ENCODE peak calls at places on chromosomes 1 and 21, in ten cellular contexts. One of them, this sample, is unnamed.

GRCh38 chr1:7266561-7266960 is 481.3 kb downstream of the CAMTA1 start:
- DNase-seq in heart right ventricle: no peak
- DNase-seq in body of pancreas: no peak
- DNase-seq in fibroblast of pulmonary artery: no peak
- DNase-seq in left ventricle myocardium inferior: no peak
- DNase-seq in HCT116: no peak
- DNase-seq in NB4: no peak
- DNase-seq in spleen: no peak
- DNase-seq in CD8-positive, alpha-beta T cell: peak
- DNase-seq in coronary artery: no peak
- DNase-seq in this sample: no peak

GRCh38 chr1:113615425-113615824 is 143.9 kb downstream of the PHTF1 start:
- DNase-seq in heart right ventricle: no peak
- DNase-seq in body of pancreas: no peak
- DNase-seq in fibroblast of pulmonary artery: peak
- DNase-seq in left ventricle myocardium inferior: no peak
- DNase-seq in HCT116: no peak
- DNase-seq in NB4: no peak
- DNase-seq in spleen: no peak
- DNase-seq in CD8-positive, alpha-beta T cell: no peak
- DNase-seq in coronary artery: no peak
- DNase-seq in this sample: peak

GRCh38 chr1:155220566-155220965 is 12.1 kb downstream of the MTX1 start:
- DNase-seq in heart right ventricle: no peak
- DNase-seq in body of pancreas: no peak
- DNase-seq in fibroblast of pulmonary artery: no peak
- DNase-seq in left ventricle myocardium inferior: no peak
- DNase-seq in HCT116: no peak
- DNase-seq in NB4: no peak
- DNase-seq in spleen: no peak
- DNase-seq in CD8-positive, alpha-beta T cell: no peak
- DNase-seq in coronary artery: no peak
- DNase-seq in this sample: peak

GRCh38 chr21:42554251-42554937 is 40.7 kb downstream of the SLC37A1 start:
- DNase-seq in heart right ventricle: no peak
- DNase-seq in body of pancreas: no peak
- DNase-seq in fibroblast of pulmonary artery: no peak
- DNase-seq in left ventricle myocardium inferior: peak
- DNase-seq in HCT116: no peak
- DNase-seq in NB4: no peak
- DNase-seq in spleen: no peak
- DNase-seq in CD8-positive, alpha-beta T cell: no peak
- DNase-seq in coronary artery: no peak
- DNase-seq in this sample: no peak

GRCh38 chr1:45815667-45816458 is 12.5 kb downstream of the MAST2 start:
- DNase-seq in heart right ventricle: no peak
- DNase-seq in body of pancreas: no peak
- DNase-seq in fibroblast of pulmonary artery: peak
- DNase-seq in left ventricle myocardium inferior: no peak
- DNase-seq in HCT116: no peak
- DNase-seq in NB4: no peak
- DNase-seq in spleen: no peak
- DNase-seq in CD8-positive, alpha-beta T cell: no peak
- DNase-seq in coronary artery: no peak
- DNase-seq in this sample: peak

GRCh38 chr1:167221126-167221803 is 579 bp downstream of the POU2F1 start:
- DNase-seq in heart right ventricle: peak
- DNase-seq in body of pancreas: no peak
- DNase-seq in fibroblast of pulmonary artery: no peak
- DNase-seq in left ventricle myocardium inferior: peak
- DNase-seq in HCT116: no peak
- DNase-seq in NB4: no peak
- DNase-seq in spleen: peak
- DNase-seq in CD8-positive, alpha-beta T cell: no peak
- DNase-seq in coronary artery: peak
- DNase-seq in this sample: peak

GRCh38 chr1:47223921-47224675 is 7.9 kb downstream of the TAL1 start:
- DNase-seq in heart right ventricle: no peak
- DNase-seq in body of pancreas: no peak
- DNase-seq in fibroblast of pulmonary artery: no peak
- DNase-seq in left ventricle myocardium inferior: no peak
- DNase-seq in HCT116: no peak
- DNase-seq in NB4: no peak
- DNase-seq in spleen: no peak
- DNase-seq in CD8-positive, alpha-beta T cell: no peak
- DNase-seq in coronary artery: no peak
- DNase-seq in this sample: no peak

GRCh38 chr1:41399148-41399795 is 38.0 kb downstream of the FOXO6 start:
- DNase-seq in heart right ventricle: peak
- DNase-seq in body of pancreas: peak
- DNase-seq in fibroblast of pulmonary artery: no peak
- DNase-seq in left ventricle myocardium inferior: no peak
- DNase-seq in HCT116: no peak
- DNase-seq in NB4: no peak
- DNase-seq in spleen: no peak
- DNase-seq in CD8-positive, alpha-beta T cell: no peak
- DNase-seq in coronary artery: no peak
- DNase-seq in this sample: no peak

GRCh38 chr21:34630536-34631143 is 15.7 kb upstream of the RCAN1 start:
- DNase-seq in heart right ventricle: peak
- DNase-seq in body of pancreas: peak
- DNase-seq in fibroblast of pulmonary artery: peak
- DNase-seq in left ventricle myocardium inferior: no peak
- DNase-seq in HCT116: peak
- DNase-seq in NB4: peak
- DNase-seq in spleen: no peak
- DNase-seq in CD8-positive, alpha-beta T cell: no peak
- DNase-seq in coronary artery: peak
- DNase-seq in this sample: peak

GRCh38 chr1:56494306-56494705 is 85.1 kb downstream of the PLPP3 start:
- DNase-seq in heart right ventricle: no peak
- DNase-seq in body of pancreas: no peak
- DNase-seq in fibroblast of pulmonary artery: no peak
- DNase-seq in left ventricle myocardium inferior: no peak
- DNase-seq in HCT116: no peak
- DNase-seq in NB4: no peak
- DNase-seq in spleen: no peak
- DNase-seq in CD8-positive, alpha-beta T cell: no peak
- DNase-seq in coronary artery: no peak
- DNase-seq in this sample: no peak

GRCh38 chr1:230808268-230808872 is 60.0 kb downstream of the C1orf198 start:
- DNase-seq in heart right ventricle: no peak
- DNase-seq in body of pancreas: no peak
- DNase-seq in fibroblast of pulmonary artery: no peak
- DNase-seq in left ventricle myocardium inferior: no peak
- DNase-seq in HCT116: no peak
- DNase-seq in NB4: no peak
- DNase-seq in spleen: no peak
- DNase-seq in CD8-positive, alpha-beta T cell: no peak
- DNase-seq in coronary artery: peak
- DNase-seq in this sample: no peak

GRCh38 chr1:1355376-1355775 is 3.0 kb downstream of the MXRA8 start:
- DNase-seq in heart right ventricle: peak
- DNase-seq in body of pancreas: no peak
- DNase-seq in fibroblast of pulmonary artery: no peak
- DNase-seq in left ventricle myocardium inferior: no peak
- DNase-seq in HCT116: no peak
- DNase-seq in NB4: no peak
- DNase-seq in spleen: no peak
- DNase-seq in CD8-positive, alpha-beta T cell: no peak
- DNase-seq in coronary artery: no peak
- DNase-seq in this sample: peak

GRCh38 chr1:8026976-8027747 is 1.1 kb upstream of the ERRFI1 start:
- DNase-seq in heart right ventricle: no peak
- DNase-seq in body of pancreas: peak
- DNase-seq in fibroblast of pulmonary artery: peak
- DNase-seq in left ventricle myocardium inferior: no peak
- DNase-seq in HCT116: no peak
- DNase-seq in NB4: no peak
- DNase-seq in spleen: no peak
- DNase-seq in CD8-positive, alpha-beta T cell: no peak
- DNase-seq in coronary artery: peak
- DNase-seq in this sample: no peak

GRCh38 chr1:216528816-216529215 is 105.6 kb upstream of the USH2A start:
- DNase-seq in heart right ventricle: no peak
- DNase-seq in body of pancreas: peak
- DNase-seq in fibroblast of pulmonary artery: peak
- DNase-seq in left ventricle myocardium inferior: no peak
- DNase-seq in HCT116: no peak
- DNase-seq in NB4: no peak
- DNase-seq in spleen: no peak
- DNase-seq in CD8-positive, alpha-beta T cell: no peak
- DNase-seq in coronary artery: no peak
- DNase-seq in this sample: peak

GRCh38 chr1:21338568-21339401 is 48.5 kb upstream of the ECE1 start:
- DNase-seq in heart right ventricle: peak
- DNase-seq in body of pancreas: peak
- DNase-seq in fibroblast of pulmonary artery: peak
- DNase-seq in left ventricle myocardium inferior: peak
- DNase-seq in HCT116: no peak
- DNase-seq in NB4: no peak
- DNase-seq in spleen: peak
- DNase-seq in CD8-positive, alpha-beta T cell: no peak
- DNase-seq in coronary artery: peak
- DNase-seq in this sample: no peak

GRCh38 chr1:119046429-119047039 is 58.4 kb upstream of the TBX15 start:
- DNase-seq in heart right ventricle: no peak
- DNase-seq in body of pancreas: peak
- DNase-seq in fibroblast of pulmonary artery: peak
- DNase-seq in left ventricle myocardium inferior: no peak
- DNase-seq in HCT116: no peak
- DNase-seq in NB4: no peak
- DNase-seq in spleen: no peak
- DNase-seq in CD8-positive, alpha-beta T cell: no peak
- DNase-seq in coronary artery: no peak
- DNase-seq in this sample: peak
- H3K4me3 ChIP-seq in heart right ventricle: no peak
- H3K4me3 ChIP-seq in body of pancreas: no peak
- H3K4me3 ChIP-seq in fibroblast of pulmonary artery: peak
- H3K4me3 ChIP-seq in left ventricle myocardium inferior: peak
- H3K4me3 ChIP-seq in HCT116: no peak
- H3K4me3 ChIP-seq in NB4: no peak
- H3K4me3 ChIP-seq in spleen: no peak
- H3K4me3 ChIP-seq in CD8-positive, alpha-beta T cell: no peak
- H3K4me3 ChIP-seq in coronary artery: peak
- H3K4me3 ChIP-seq in this sample: no peak

GRCh38 chr1:2534775-2535387 is 4.8 kb upstream of the HES5 start:
- DNase-seq in heart right ventricle: no peak
- DNase-seq in body of pancreas: no peak
- DNase-seq in fibroblast of pulmonary artery: peak
- DNase-seq in left ventricle myocardium inferior: no peak
- DNase-seq in HCT116: no peak
- DNase-seq in NB4: no peak
- DNase-seq in spleen: no peak
- DNase-seq in CD8-positive, alpha-beta T cell: no peak
- DNase-seq in coronary artery: no peak
- DNase-seq in this sample: peak

GRCh38 chr1:2534315-2534714 is 4.3 kb upstream of the HES5 start:
- DNase-seq in heart right ventricle: no peak
- DNase-seq in body of pancreas: no peak
- DNase-seq in fibroblast of pulmonary artery: no peak
- DNase-seq in left ventricle myocardium inferior: no peak
- DNase-seq in HCT116: no peak
- DNase-seq in NB4: no peak
- DNase-seq in spleen: no peak
- DNase-seq in CD8-positive, alpha-beta T cell: no peak
- DNase-seq in coronary artery: no peak
- DNase-seq in this sample: no peak

GRCh38 chr1:2535981-2536380 is 5.9 kb upstream of the HES5 start:
- DNase-seq in heart right ventricle: no peak
- DNase-seq in body of pancreas: no peak
- DNase-seq in fibroblast of pulmonary artery: no peak
- DNase-seq in left ventricle myocardium inferior: no peak
- DNase-seq in HCT116: no peak
- DNase-seq in NB4: no peak
- DNase-seq in spleen: no peak
- DNase-seq in CD8-positive, alpha-beta T cell: no peak
- DNase-seq in coronary artery: no peak
- DNase-seq in this sample: no peak

GRCh38 chr1:2533356-2533755 is 3.3 kb upstream of the HES5 start:
- DNase-seq in heart right ventricle: no peak
- DNase-seq in body of pancreas: no peak
- DNase-seq in fibroblast of pulmonary artery: no peak
- DNase-seq in left ventricle myocardium inferior: no peak
- DNase-seq in HCT116: no peak
- DNase-seq in NB4: no peak
- DNase-seq in spleen: no peak
- DNase-seq in CD8-positive, alpha-beta T cell: no peak
- DNase-seq in coronary artery: no peak
- DNase-seq in this sample: peak

GRCh38 chr1:2535455-2535854 is 5.4 kb upstream of the HES5 start:
- DNase-seq in heart right ventricle: no peak
- DNase-seq in body of pancreas: no peak
- DNase-seq in fibroblast of pulmonary artery: no peak
- DNase-seq in left ventricle myocardium inferior: no peak
- DNase-seq in HCT116: no peak
- DNase-seq in NB4: no peak
- DNase-seq in spleen: no peak
- DNase-seq in CD8-positive, alpha-beta T cell: no peak
- DNase-seq in coronary artery: no peak
- DNase-seq in this sample: no peak
- TF ChIP-seq CTCF in heart right ventricle: no peak
- TF ChIP-seq CTCF in body of pancreas: no peak
- TF ChIP-seq CTCF in fibroblast of pulmonary artery: no peak
- TF ChIP-seq CTCF in left ventricle myocardium inferior: no peak
- TF ChIP-seq CTCF in HCT116: no peak
- TF ChIP-seq CTCF in NB4: no peak
- TF ChIP-seq CTCF in spleen: no peak
- TF ChIP-seq CTCF in CD8-positive, alpha-beta T cell: no peak
- TF ChIP-seq CTCF in coronary artery: no peak
- TF ChIP-seq CTCF in this sample: no peak

DNA sequence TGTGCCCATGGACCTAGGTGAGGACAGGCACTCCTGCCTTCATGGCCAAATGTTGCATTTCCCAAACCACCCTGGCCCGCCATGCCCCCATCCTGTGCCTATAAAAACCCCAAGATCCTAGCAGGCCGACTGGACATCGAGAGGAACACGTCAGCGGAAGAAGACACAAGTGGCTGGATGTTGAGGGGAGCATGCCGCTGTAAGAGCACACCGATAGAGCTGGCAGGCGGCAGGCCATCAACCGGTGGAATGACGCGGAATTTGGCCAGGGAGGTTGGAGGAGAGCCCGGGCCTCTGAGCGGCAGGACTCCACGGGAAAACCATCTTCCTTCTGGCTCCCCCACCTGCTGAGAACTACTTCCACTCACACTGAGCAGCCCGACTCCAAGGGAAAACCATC is 361.1 kb upstream of the TMPRSS15 start:
- DNase-seq in heart right ventricle: no peak
- DNase-seq in body of pancreas: no peak
- DNase-seq in fibroblast of pulmonary artery: no peak
- DNase-seq in left ventricle myocardium inferior: no peak
- DNase-seq in HCT116: no peak
- DNase-seq in NB4: no peak
- DNase-seq in spleen: no peak
- DNase-seq in CD8-positive, alpha-beta T cell: no peak
- DNase-seq in coronary artery: no peak
- DNase-seq in this sample: no peak
- H3K4me3 ChIP-seq in heart right ventricle: no peak
- H3K4me3 ChIP-seq in body of pancreas: no peak
- H3K4me3 ChIP-seq in fibroblast of pulmonary artery: no peak
- H3K4me3 ChIP-seq in left ventricle myocardium inferior: no peak
- H3K4me3 ChIP-seq in HCT116: no peak
- H3K4me3 ChIP-seq in NB4: no peak
- H3K4me3 ChIP-seq in spleen: no peak
- H3K4me3 ChIP-seq in CD8-positive, alpha-beta T cell: no peak
- H3K4me3 ChIP-seq in coronary artery: no peak
- H3K4me3 ChIP-seq in this sample: no peak

GRCh38 chr21:31659286-31660133 is at the start of gene SOD1:
- DNase-seq in heart right ventricle: peak
- DNase-seq in body of pancreas: peak
- DNase-seq in fibroblast of pulmonary artery: peak
- DNase-seq in left ventricle myocardium inferior: peak
- DNase-seq in HCT116: peak
- DNase-seq in NB4: peak
- DNase-seq in spleen: peak
- DNase-seq in CD8-positive, alpha-beta T cell: peak
- DNase-seq in coronary artery: peak
- DNase-seq in this sample: peak
- TF ChIP-seq CTCF in heart right ventricle: peak
- TF ChIP-seq CTCF in body of pancreas: peak
- TF ChIP-seq CTCF in fibroblast of pulmonary artery: no peak
- TF ChIP-seq CTCF in left ventricle myocardium inferior: peak
- TF ChIP-seq CTCF in HCT116: no peak
- TF ChIP-seq CTCF in NB4: no peak
- TF ChIP-seq CTCF in spleen: no peak
- TF ChIP-seq CTCF in CD8-positive, alpha-beta T cell: no peak
- TF ChIP-seq CTCF in coronary artery: no peak
- TF ChIP-seq CTCF in this sample: no peak